ENCODE peak calls at places on chromosomes 1 and 21, in four cellular contexts. T is GM12878, F is HFF-Myc, A is body of pancreas. I is an unnamed sample.

GRCh38 chr1:41742219-41742618 is 176.5 kb downstream of the HIVEP3 start:
- DNase-seq in T (no peak), F (no peak), A (no peak), I (no peak)

GRCh38 chr1:151715726-151716404 is 738 bp downstream of the CELF3 start:
- DNase-seq in T (no peak), F (no peak), A (no peak), I (no peak)

GRCh38 chr21:16794944-16795343 is 717.9 kb upstream of the CXADR start:
- DNase-seq in T (no peak), F (peak), A (no peak), I (no peak)

GRCh38 chr1:92951141-92951582 is 10.1 kb downstream of the DIPK1A start:
- DNase-seq in T (peak), F (no peak), A (peak), I (peak)

GRCh38 chr1:231029841-231030240 is 10.2 kb downstream of the FAM89A start:
- DNase-seq in T (no peak), F (no peak), A (no peak), I (no peak)

GRCh38 chr21:36297938-36298572 is 21.9 kb upstream of the MORC3 start:
- DNase-seq in T (peak), F (peak), A (peak), I (peak)

GRCh38 chr1:204842892-204843291 is 27.8 kb upstream of the NFASC start:
- DNase-seq in T (no peak), F (no peak), A (no peak), I (no peak)

GRCh38 chr1:238409191-238409846 is 518.6 kb upstream of the ZP4 start:
- DNase-seq in T (no peak), F (no peak), A (no peak), I (no peak)

GRCh38 chr1:170303034-170303433 is 157.3 kb downstream of the NTMT2 start:
- DNase-seq in T (no peak), F (no peak), A (no peak), I (no peak)

GRCh38 chr1:228177183-228177475 is 11.5 kb downstream of the IBA57 start:
- DNase-seq in T (no peak), F (no peak), A (no peak), I (no peak)

GRCh38 chr21:41680444-41681335 is 86.2 kb downstream of the RIPK4 start:
- DNase-seq in T (no peak), F (no peak), A (peak), I (no peak)

GRCh38 chr1:171717080-171717479 is 24.8 kb downstream of the VAMP4 start:
- DNase-seq in T (no peak), F (no peak), A (no peak), I (no peak)

GRCh38 chr1:218705911-218706893 is 361.1 kb downstream of the TGFB2 start:
- DNase-seq in T (no peak), F (peak), A (no peak), I (no peak)

GRCh38 chr1:14815175-14815882 is 216.8 kb downstream of the KAZN start:
- DNase-seq in T (no peak), F (no peak), A (peak), I (no peak)

GRCh38 chr1:246002725-246003441 is 504.2 kb downstream of the SMYD3 start:
- DNase-seq in T (peak), F (peak), A (peak), I (peak)
- TF ChIP-seq CTCF in T (peak), F (peak), A (peak), I (peak)

GRCh38 chr1:31579374-31579773 is 3.1 kb downstream of the TINAGL1 start:
- DNase-seq in T (no peak), F (no peak), A (no peak), I (no peak)
- H3K4me3 ChIP-seq in T (no peak), F (no peak), A (no peak), I (no peak)

DNA sequence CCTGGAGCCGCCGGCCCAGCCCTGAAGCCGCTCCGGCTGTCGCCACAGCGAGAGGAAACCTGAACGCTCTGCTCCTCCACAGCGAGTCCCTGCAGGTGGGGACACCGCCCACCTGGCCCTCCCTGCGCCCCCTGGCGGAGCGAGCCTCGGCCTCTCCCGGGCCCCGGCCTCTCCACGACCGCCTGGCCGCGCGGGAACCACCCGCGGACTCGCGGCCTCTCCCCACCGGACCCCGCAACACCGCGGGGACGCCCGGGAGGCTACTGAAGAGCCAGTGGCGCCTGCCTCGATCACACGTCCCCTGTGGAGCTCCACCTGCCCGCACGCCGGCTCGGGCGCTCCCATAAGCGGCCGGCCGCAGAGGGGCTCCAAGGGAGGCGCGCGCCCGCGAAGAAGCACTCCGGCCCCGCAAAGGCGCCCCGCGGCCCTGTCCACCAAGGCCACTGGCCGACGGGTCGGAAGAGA is 109.6 kb downstream of the KCNN3 start:
- DNase-seq in T (no peak), F (no peak), A (peak), I (peak)
- TF ChIP-seq CTCF in T (peak), F (peak), A (peak), I (peak)

GRCh38 chr1:24927473-24927872 is 2.6 kb downstream of the RUNX3 start:
- DNase-seq in T (no peak), F (no peak), A (no peak), I (no peak)

GRCh38 chr1:24923485-24924113 is 6.5 kb downstream of the RUNX3 start:
- DNase-seq in T (peak), F (no peak), A (no peak), I (peak)

GRCh38 chr1:24925963-24926362 is 4.1 kb downstream of the RUNX3 start:
- DNase-seq in T (no peak), F (no peak), A (no peak), I (no peak)

GRCh38 chr1:24926596-24927249 is 3.4 kb downstream of the RUNX3 start:
- DNase-seq in T (no peak), F (no peak), A (no peak), I (no peak)

DNA sequence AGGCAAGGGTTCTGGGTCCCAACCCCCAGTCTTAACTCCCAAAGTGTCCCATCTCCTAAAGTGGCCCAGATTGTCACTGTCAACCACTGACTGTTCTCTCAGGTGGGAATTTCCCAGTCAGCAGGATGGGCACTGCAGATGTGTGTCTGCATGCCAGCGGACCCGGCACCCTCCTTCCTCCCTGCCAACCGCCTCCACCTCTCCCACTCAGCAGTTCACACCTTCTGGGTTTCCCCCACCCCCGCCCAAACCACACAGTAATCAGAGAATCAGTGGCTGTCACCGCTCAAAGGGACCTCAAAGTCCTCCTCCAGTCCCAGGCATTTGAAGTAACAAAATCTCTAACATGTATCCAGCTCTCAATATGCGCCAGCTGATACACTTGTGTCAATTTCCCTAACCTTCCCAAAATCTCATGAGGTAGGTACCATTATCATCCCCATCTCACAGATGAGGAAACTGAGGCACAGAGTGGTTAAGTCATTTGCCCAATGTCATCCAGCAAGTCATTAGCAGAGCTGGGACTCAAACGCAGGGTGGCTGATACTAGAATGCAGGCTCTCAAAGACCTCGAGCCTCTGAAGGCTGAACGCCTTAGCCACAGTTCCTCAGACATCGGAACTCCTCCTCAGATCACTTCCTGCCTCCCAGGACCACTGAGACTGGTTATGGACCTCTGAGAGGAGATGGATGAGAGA is 4.8 kb downstream of the RUNX3 start:
- DNase-seq in T (peak), F (no peak), A (no peak), I (peak)
- H3K4me3 ChIP-seq in T (peak), F (no peak), A (no peak), I (peak)

GRCh38 chr1:181087400-181087901 is 1.0 kb upstream of the IER5 start:
- DNase-seq in T (no peak), F (no peak), A (no peak), I (peak)

GRCh38 chr1:181084606-181084969 is 3.9 kb upstream of the IER5 start:
- DNase-seq in T (no peak), F (no peak), A (no peak), I (no peak)

GRCh38 chr1:181086926-181087325 is 1.6 kb upstream of the IER5 start:
- DNase-seq in T (no peak), F (no peak), A (no peak), I (no peak)

GRCh38 chr1:181081399-181081798 is 7.1 kb upstream of the IER5 start:
- DNase-seq in T (no peak), F (no peak), A (no peak), I (no peak)

GRCh38 chr1:181083842-181084605 is 4.5 kb upstream of the IER5 start:
- DNase-seq in T (no peak), F (no peak), A (peak), I (peak)
- TF ChIP-seq CTCF in T (peak), F (peak), A (peak), I (peak)

GRCh38 chr1:115671176-115672062 is 29.6 kb downstream of the VANGL1 start:
- DNase-seq in T (no peak), F (no peak), A (no peak), I (no peak)

GRCh38 chr1:115669886-115670285 is 28.1 kb downstream of the VANGL1 start:
- DNase-seq in T (no peak), F (no peak), A (no peak), I (no peak)

GRCh38 chr1:115672224-115673009 is 30.6 kb downstream of the VANGL1 start:
- DNase-seq in T (no peak), F (no peak), A (peak), I (no peak)

GRCh38 chr1:115669002-115669673 is 27.4 kb downstream of the VANGL1 start:
- DNase-seq in T (no peak), F (peak), A (no peak), I (no peak)

DNA sequence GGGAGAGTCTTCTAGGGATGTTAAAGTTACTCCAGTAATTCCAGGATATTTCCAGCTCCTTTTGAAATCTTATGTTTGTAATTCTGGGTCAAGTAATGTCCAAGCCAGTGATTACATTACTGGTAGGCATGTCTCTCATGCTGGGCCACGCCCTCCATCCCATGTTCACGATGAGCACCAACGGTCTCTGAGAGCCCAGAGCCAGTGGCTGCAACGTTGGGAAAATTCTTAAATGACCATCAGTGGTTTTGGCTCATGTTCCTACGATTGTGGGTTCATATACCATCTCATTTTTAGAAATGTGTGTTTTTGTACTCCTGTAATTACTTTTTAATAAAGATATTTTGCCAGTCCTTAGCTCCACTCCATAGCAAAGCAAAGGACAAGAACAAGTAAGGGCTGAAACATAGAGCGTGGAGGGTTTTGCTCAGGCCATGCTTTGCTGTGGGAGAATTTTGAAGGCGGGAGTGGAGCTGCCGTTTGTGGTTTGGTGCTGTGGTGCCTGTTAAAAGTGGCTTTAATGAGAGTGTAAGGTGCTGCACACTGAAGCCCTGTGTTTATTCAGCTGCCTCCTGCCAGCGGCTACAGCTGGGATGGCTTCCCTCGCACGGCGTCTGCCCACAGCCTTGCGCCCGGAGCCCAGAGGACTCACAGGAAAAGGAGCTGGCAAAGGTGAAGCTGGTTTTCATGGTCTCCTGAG is 28.9 kb downstream of the VANGL1 start:
- DNase-seq in T (no peak), F (no peak), A (peak), I (no peak)
- H3K4me3 ChIP-seq in T (no peak), F (no peak), A (no peak), I (no peak)

I was measured in GM06990.